ENCODE peak calls at places on chromosomes 5 and 9, in four cellular contexts. W is DND-41; J is CD8-positive, alpha-beta memory T cell; F is cardiac muscle cell. X is an unnamed sample. For H3K4me1, the result is how much of the 10 kb centered on the place peaks cover.

GRCh38 chr9:72292874-72293607 is 72.0 kb downstream of the ZFAND5 start:
- DNase-seq in W (no peak), J (no peak), F (peak), X (no peak)

GRCh38 chr9:114004221-114004716 is 73.8 kb downstream of the AMBP start:
- DNase-seq in W (no peak), F (peak), J (no peak), X (no peak)

GRCh38 chr5:148790545-148791333 is 35.7 kb upstream of the ADRB2 start:
- DNase-seq in W (no peak), J (no peak), F (no peak), X (no peak)

GRCh38 chr9:105415344-105415980 is 32.4 kb upstream of the FSD1L start:
- DNase-seq in W (peak), J (peak), F (peak), X (peak)

GRCh38 chr9:131361202-131361833 is 32.6 kb upstream of the PRRC2B start:
- DNase-seq in F (peak), J (peak), W (peak), X (no peak)

GRCh38 chr5:38576442-38576841 is 20.0 kb upstream of the LIFR start:
- DNase-seq in W (no peak), J (no peak), F (peak), X (no peak)

GRCh38 chr9:3511537-3511936 is 14.3 kb downstream of the RFX3 start:
- DNase-seq in F (no peak), J (no peak), W (no peak), X (no peak)

GRCh38 chr9:35951736-35952135 is 6.2 kb downstream of the OR2S2 start:
- DNase-seq in F (no peak), J (no peak), W (no peak), X (no peak)

DNA sequence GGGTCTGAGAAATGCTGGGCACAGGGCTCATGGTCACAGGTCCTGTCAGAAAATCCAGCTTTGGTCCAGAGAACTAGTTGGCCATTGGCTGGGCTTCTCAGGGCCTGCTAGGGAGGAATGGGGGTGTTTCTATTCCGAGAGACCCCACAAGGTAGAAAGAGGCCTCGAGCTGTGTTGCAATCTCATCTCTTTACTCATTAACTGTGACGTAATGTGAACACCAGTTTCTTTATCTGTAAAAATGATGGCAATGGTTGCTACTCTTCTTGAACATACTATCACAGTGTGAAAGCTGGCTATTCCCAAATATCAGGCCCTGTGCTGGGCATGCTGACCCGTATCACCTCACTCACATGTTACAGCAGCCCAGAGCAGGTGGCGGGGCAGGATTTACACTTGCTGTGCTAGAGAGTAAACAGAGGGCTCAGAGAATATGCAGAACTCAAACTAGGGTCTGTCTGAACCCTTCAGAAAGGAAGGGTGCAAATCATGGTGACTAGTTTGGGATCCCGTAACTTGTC is 35.7 kb upstream of the SLC25A51 start:
- DNase-seq in J (no peak), F (no peak), W (no peak), X (no peak)
- H3K4me1 ChIP-seq in J (under half), F (under half), W (under half), X (under half)

GRCh38 chr9:133122167-133122550 is 1.1 kb upstream of the RALGDS start:
- DNase-seq in F (no peak), W (no peak), J (no peak), X (no peak)
- H3K27ac ChIP-seq in F (peak), W (no peak), J (peak), X (no peak)

GRCh38 chr5:72842816-72843215 is 26.4 kb downstream of the TNPO1 start:
- DNase-seq in J (no peak), W (no peak), F (no peak), X (no peak)
- H3K4me1 ChIP-seq in J (under half), W (under half), F (under half), X (under half)

GRCh38 chr5:75847561-75848021 is 130.4 kb upstream of the POC5 start:
- DNase-seq in W (no peak), J (no peak), F (no peak), X (no peak)
- H3K27ac ChIP-seq in W (no peak), J (no peak), F (no peak), X (no peak)

X was measured in iPS DF 6.9.